ENCODE peak calls at places on chromosomes 2 and 18, in seven cellular contexts. R, X, Q, T, O, B and V are unnamed samples.

GRCh38 chr2:238947920-238948710 is 100.2 kb downstream of the TWIST2 start:
- DNase-seq in Q (peak; percentile 50), T (peak; percentile 45), R (peak; percentile 81), O (peak; percentile 96), B (no peak), X (no peak), V (no peak)

GRCh38 chr18:11570073-11570588 is 39.3 kb upstream of the SLC35G4 start:
- DNase-seq in T (no peak), X (no peak), B (no peak), Q (no peak), R (no peak), O (no peak), V (no peak)

GRCh38 chr2:45168731-45169338 is 159.6 kb upstream of the SIX2 start:
- DNase-seq in O (no peak), T (no peak), B (no peak), R (no peak), X (peak; percentile 6), Q (no peak), V (no peak)

GRCh38 chr2:72154386-72154785 is 6.7 kb upstream of the CYP26B1 start:
- DNase-seq in B (no peak), Q (no peak), R (no peak), X (no peak), O (no peak), T (no peak), V (no peak)

GRCh38 chr18:2672410-2672809 is 16.9 kb downstream of the SMCHD1 start:
- DNase-seq in O (no peak), R (no peak), X (no peak), T (no peak), Q (no peak), B (no peak), V (no peak)

GRCh38 chr2:234771985-234772774 is 179.6 kb upstream of the SH3BP4 start:
- DNase-seq in R (no peak), O (no peak), B (no peak), Q (no peak), X (no peak), T (no peak), V (no peak)

GRCh38 chr2:117980381-117980780 is 33.5 kb downstream of the CCDC93 start:
- DNase-seq in T (no peak), B (no peak), O (peak; percentile 32), R (no peak), Q (no peak), X (no peak), V (no peak)

GRCh38 chr2:37858197-37858711 is 66.8 kb upstream of the RMDN2 start:
- DNase-seq in X (no peak), B (no peak), T (no peak), O (peak; percentile 27), R (peak; percentile 80), Q (peak; percentile 46), V (no peak)

GRCh38 chr2:31812051-31812798 is 198.6 kb downstream of the MEMO1 start:
- DNase-seq in B (peak; percentile 63), X (no peak), R (no peak), T (no peak), Q (no peak), O (peak; percentile 25), V (no peak)

GRCh38 chr2:69007169-69007568 is 5.8 kb upstream of the ANTXR1 start:
- DNase-seq in R (no peak), X (no peak), B (no peak), O (no peak), Q (no peak), T (peak; percentile 7), V (no peak)

GRCh38 chr2:178674122-178674521 is 133.1 kb downstream of the TTN start:
- DNase-seq in O (no peak), B (no peak), T (no peak), Q (no peak), R (no peak), X (no peak), V (no peak)

GRCh38 chr18:48541026-48541746 is 2.4 kb downstream of the CTIF start:
- DNase-seq in T (peak; percentile 44), X (peak; percentile 55), Q (peak; percentile 65), B (peak; percentile 53), O (peak; percentile 82), R (peak; percentile 89), V (peak; percentile 20)

GRCh38 chr18:58379443-58379842 is 249.4 kb downstream of the ALPK2 start:
- DNase-seq in T (no peak), R (no peak), O (no peak), B (no peak), X (no peak), Q (no peak), V (no peak)

GRCh38 chr2:228283491-228284171 is 102.1 kb upstream of the SPHKAP start:
- DNase-seq in O (no peak), R (no peak), Q (no peak), X (no peak), T (no peak), B (no peak), V (no peak)
- TF ChIP-seq CTCF in O (no peak), R (no peak), Q (no peak), X (no peak), T (no peak), B (no peak), V (no peak)

DNA sequence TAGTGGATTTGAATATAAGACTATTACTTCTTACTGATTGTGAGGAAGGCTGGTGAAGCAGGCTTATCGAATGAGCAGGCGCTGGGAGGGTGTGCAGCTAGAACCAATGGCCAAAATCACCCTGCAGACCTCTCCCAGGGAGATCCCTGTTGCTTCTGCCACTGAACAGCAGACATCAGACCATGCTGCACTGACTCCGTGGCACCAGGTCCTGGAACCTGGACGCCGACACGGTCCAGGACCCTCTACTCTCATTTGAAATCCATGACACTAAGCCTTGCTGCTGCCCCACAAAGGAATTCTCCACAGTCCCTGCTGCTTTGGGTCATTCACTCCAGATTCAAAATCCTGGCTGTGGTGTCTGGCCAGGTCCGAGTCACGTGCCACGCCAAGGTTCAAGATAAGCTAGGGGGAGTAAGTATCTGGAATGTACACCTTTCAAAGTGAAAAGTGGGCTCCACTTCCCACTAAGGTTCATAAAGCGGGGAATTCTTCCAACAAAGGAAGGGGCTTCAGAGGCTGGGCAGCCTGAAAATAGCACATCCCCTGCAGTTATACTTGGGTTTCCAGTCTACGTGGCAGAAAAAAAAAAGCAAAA is 9.0 kb upstream of the YWHAQ start:
- DNase-seq in O (no peak), Q (no peak), T (no peak), R (no peak), X (no peak), B (no peak), V (no peak)
- TF ChIP-seq CTCF in O (no peak), Q (no peak), T (no peak), R (no peak), X (no peak), B (no peak), V (no peak)

DNA sequence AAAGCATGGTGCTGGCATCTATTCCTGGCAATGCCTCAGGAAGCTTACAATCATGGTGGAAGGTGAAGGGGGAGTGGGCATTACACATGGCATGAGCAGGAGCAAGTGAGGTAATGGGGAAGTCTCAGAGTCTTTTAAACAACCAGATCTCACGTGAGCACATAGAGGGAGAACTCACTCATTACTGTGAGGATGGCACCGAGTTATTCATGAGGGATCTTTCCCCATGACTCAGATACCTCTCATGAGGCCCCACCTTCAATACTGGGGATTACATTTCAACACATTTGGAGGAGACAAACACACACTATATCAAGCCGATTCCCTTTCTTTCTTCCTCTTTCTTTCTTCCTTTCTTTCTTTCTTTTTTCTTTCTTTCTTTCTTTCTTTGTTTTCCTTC is 47.9 kb upstream of the FANCL start:
- DNase-seq in R (no peak), Q (no peak), T (no peak), O (no peak), X (no peak), B (no peak), V (no peak)
- TF ChIP-seq CTCF in R (no peak), Q (no peak), T (no peak), O (no peak), X (no peak), B (no peak), V (no peak)

GRCh38 chr2:18378020-18378653 is 182.3 kb downstream of the RDH14 start:
- DNase-seq in Q (no peak), X (peak; percentile 49), R (no peak), T (no peak), B (peak; percentile 33), O (no peak), V (no peak)

GRCh38 chr2:18379869-18380268 is 180.6 kb downstream of the RDH14 start:
- DNase-seq in R (no peak), Q (no peak), T (no peak), X (no peak), B (no peak), O (no peak), V (no peak)

GRCh38 chr2:18384242-18384641 is 176.2 kb downstream of the RDH14 start:
- DNase-seq in B (no peak), O (no peak), T (no peak), X (no peak), R (no peak), Q (no peak), V (no peak)

GRCh38 chr2:18380316-18380715 is 180.1 kb downstream of the RDH14 start:
- DNase-seq in B (no peak), R (no peak), X (no peak), O (no peak), Q (no peak), T (no peak), V (no peak)

GRCh38 chr2:18381451-18381850 is 179.0 kb downstream of the RDH14 start:
- DNase-seq in X (no peak), O (no peak), T (no peak), Q (no peak), B (no peak), R (no peak), V (no peak)
- TF ChIP-seq CTCF in X (no peak), O (no peak), T (no peak), Q (no peak), B (no peak), R (no peak), V (no peak)